ENCODE peak calls at places on chromosomes 3 and 15, in four cellular contexts. One of them, this sample, is unnamed.
A peak's percentile ranks its signal among the peaks of the same experiment; 100 is the strongest.

GRCh38 chr15:58574612-58575011 is 142.8 kb downstream of the LIPC start:
- DNase-seq in stimulated activated CD4-positive, alpha-beta T cell treated with anti-CD3 and anti-CD28 coated beads, Interleukin-15, amount 100 ng/mL, for 48 hours: no peak
- DNase-seq in stimulated activated CD8-positive, alpha-beta memory T cell treated with anti-CD3 and anti-CD28 coated beads, Interleukin-7, amount 100 ng/mL, for 4 hours: no peak
- DNase-seq in ACHN: no peak
- DNase-seq in this sample: no peak

GRCh38 chr3:174198199-174198598 is 660.9 kb upstream of the NAALADL2 start:
- DNase-seq in stimulated activated CD4-positive, alpha-beta T cell treated with anti-CD3 and anti-CD28 coated beads, Interleukin-15, amount 100 ng/mL, for 48 hours: no peak
- DNase-seq in stimulated activated CD8-positive, alpha-beta memory T cell treated with anti-CD3 and anti-CD28 coated beads, Interleukin-7, amount 100 ng/mL, for 4 hours: no peak
- DNase-seq in ACHN: no peak
- DNase-seq in this sample: no peak

GRCh38 chr15:71940004-71940588 is 129.7 kb downstream of the NR2E3 start:
- DNase-seq in stimulated activated CD4-positive, alpha-beta T cell treated with anti-CD3 and anti-CD28 coated beads, Interleukin-15, amount 100 ng/mL, for 48 hours: no peak
- DNase-seq in ACHN: no peak
- DNase-seq in stimulated activated CD8-positive, alpha-beta memory T cell treated with anti-CD3 and anti-CD28 coated beads, Interleukin-7, amount 100 ng/mL, for 4 hours: no peak
- DNase-seq in this sample: no peak

GRCh38 chr3:146128939-146129338 is 32.0 kb downstream of the PLOD2 start:
- DNase-seq in stimulated activated CD8-positive, alpha-beta memory T cell treated with anti-CD3 and anti-CD28 coated beads, Interleukin-7, amount 100 ng/mL, for 4 hours: no peak
- DNase-seq in stimulated activated CD4-positive, alpha-beta T cell treated with anti-CD3 and anti-CD28 coated beads, Interleukin-15, amount 100 ng/mL, for 48 hours: no peak
- DNase-seq in ACHN: no peak
- DNase-seq in this sample: no peak

GRCh38 chr3:187781001-187781400 is 35.7 kb upstream of the BCL6 start:
- DNase-seq in ACHN: no peak
- DNase-seq in stimulated activated CD4-positive, alpha-beta T cell treated with anti-CD3 and anti-CD28 coated beads, Interleukin-15, amount 100 ng/mL, for 48 hours: no peak
- DNase-seq in stimulated activated CD8-positive, alpha-beta memory T cell treated with anti-CD3 and anti-CD28 coated beads, Interleukin-7, amount 100 ng/mL, for 4 hours: no peak
- DNase-seq in this sample: no peak

GRCh38 chr3:174440350-174440716 is 418.8 kb upstream of the NAALADL2 start:
- DNase-seq in ACHN: peak; percentile 39
- DNase-seq in stimulated activated CD8-positive, alpha-beta memory T cell treated with anti-CD3 and anti-CD28 coated beads, Interleukin-7, amount 100 ng/mL, for 4 hours: no peak
- DNase-seq in stimulated activated CD4-positive, alpha-beta T cell treated with anti-CD3 and anti-CD28 coated beads, Interleukin-15, amount 100 ng/mL, for 48 hours: no peak
- DNase-seq in this sample: no peak

GRCh38 chr3:138768946-138769345 is 65.8 kb downstream of the PIK3CB start:
- DNase-seq in stimulated activated CD8-positive, alpha-beta memory T cell treated with anti-CD3 and anti-CD28 coated beads, Interleukin-7, amount 100 ng/mL, for 4 hours: no peak
- DNase-seq in ACHN: no peak
- DNase-seq in stimulated activated CD4-positive, alpha-beta T cell treated with anti-CD3 and anti-CD28 coated beads, Interleukin-15, amount 100 ng/mL, for 48 hours: no peak
- DNase-seq in this sample: no peak

GRCh38 chr3:103083848-103084631 is 649.2 kb downstream of the ZPLD1 start:
- DNase-seq in stimulated activated CD8-positive, alpha-beta memory T cell treated with anti-CD3 and anti-CD28 coated beads, Interleukin-7, amount 100 ng/mL, for 4 hours: no peak
- DNase-seq in stimulated activated CD4-positive, alpha-beta T cell treated with anti-CD3 and anti-CD28 coated beads, Interleukin-15, amount 100 ng/mL, for 48 hours: no peak
- DNase-seq in ACHN: no peak
- DNase-seq in this sample: no peak

GRCh38 chr15:90165659-90166489 is 35.3 kb upstream of the SEMA4B start:
- DNase-seq in stimulated activated CD4-positive, alpha-beta T cell treated with anti-CD3 and anti-CD28 coated beads, Interleukin-15, amount 100 ng/mL, for 48 hours: peak; percentile 60
- DNase-seq in ACHN: peak; percentile 99
- DNase-seq in stimulated activated CD8-positive, alpha-beta memory T cell treated with anti-CD3 and anti-CD28 coated beads, Interleukin-7, amount 100 ng/mL, for 4 hours: no peak
- DNase-seq in this sample: no peak

GRCh38 chr3:16978234-16978920 is 93.6 kb downstream of the PLCL2 start:
- DNase-seq in stimulated activated CD4-positive, alpha-beta T cell treated with anti-CD3 and anti-CD28 coated beads, Interleukin-15, amount 100 ng/mL, for 48 hours: no peak
- DNase-seq in ACHN: no peak
- DNase-seq in stimulated activated CD8-positive, alpha-beta memory T cell treated with anti-CD3 and anti-CD28 coated beads, Interleukin-7, amount 100 ng/mL, for 4 hours: no peak
- DNase-seq in this sample: no peak

GRCh38 chr15:60673918-60674558 is 195.1 kb upstream of the ICE2 start:
- DNase-seq in stimulated activated CD4-positive, alpha-beta T cell treated with anti-CD3 and anti-CD28 coated beads, Interleukin-15, amount 100 ng/mL, for 48 hours: peak; percentile 50
- DNase-seq in stimulated activated CD8-positive, alpha-beta memory T cell treated with anti-CD3 and anti-CD28 coated beads, Interleukin-7, amount 100 ng/mL, for 4 hours: peak; percentile 41
- DNase-seq in ACHN: peak; percentile 83
- DNase-seq in this sample: no peak

This sample was measured in SIG-M5.